ENCODE peak calls at places on chromosome 10, in nine cellular contexts. Q, T, H, L, I, R, X, C and M are unnamed samples.

GRCh38 chr10:6207658-6208057 is 4.9 kb downstream of the PFKFB3 start:
- DNase-seq in Q (no peak), T (no peak), H (no peak), L (no peak), I (no peak), R (no peak), X (no peak), C (no peak), M (no peak)

GRCh38 chr10:74417397-74417796 is 266.4 kb downstream of the ADK start:
- DNase-seq in Q (no peak), T (no peak), H (no peak), L (no peak), I (no peak), R (no peak), X (no peak), C (no peak), M (no peak)

GRCh38 chr10:74643586-74643956 is 182.8 kb upstream of the KAT6B start:
- DNase-seq in Q (no peak), T (no peak), H (no peak), L (no peak), I (no peak), R (no peak), X (no peak), C (no peak), M (no peak)

GRCh38 chr10:93090619-93091018 is 16.9 kb downstream of the CYP26A1 start:
- DNase-seq in Q (no peak), T (no peak), H (no peak), L (no peak), I (no peak), R (no peak), X (no peak), C (no peak), M (no peak)

GRCh38 chr10:20767028-20767427 is 130.1 kb downstream of the NEBL start:
- DNase-seq in Q (no peak), T (no peak), H (no peak), L (no peak), I (no peak), R (no peak), X (no peak), C (no peak), M (no peak)

GRCh38 chr10:1020966-1021365 is 4.7 kb downstream of the IDI2 start:
- DNase-seq in Q (no peak), T (no peak), H (no peak), L (no peak), I (no peak), R (no peak), X (no peak), C (no peak), M (peak; percentile 77)

GRCh38 chr10:22500567-22501369 is 155.5 kb downstream of the SPAG6 start:
- DNase-seq in Q (no peak), T (no peak), H (no peak), L (no peak), I (no peak), R (no peak), X (no peak), C (no peak), M (no peak)

GRCh38 chr10:97011397-97011796 is 174.4 kb downstream of the SLIT1 start:
- DNase-seq in Q (no peak), T (no peak), H (no peak), L (no peak), I (no peak), R (no peak), X (no peak), C (peak; percentile 38), M (no peak)

GRCh38 chr10:43259981-43260761 is 6.7 kb downstream of the RASGEF1A start:
- DNase-seq in Q (no peak), T (no peak), H (peak; percentile 49), L (peak; percentile 64), I (no peak), R (no peak), X (peak; percentile 52), C (no peak), M (peak; percentile 61)

GRCh38 chr10:110429301-110429700 is 68.4 kb upstream of the DUSP5 start:
- DNase-seq in Q (no peak), T (peak; percentile 4), H (no peak), L (peak; percentile 22), I (no peak), R (no peak), X (no peak), C (no peak), M (no peak)

GRCh38 chr10:72098301-72099053 is 10.1 kb upstream of the SPOCK2 start:
- DNase-seq in Q (no peak), T (no peak), H (no peak), L (no peak), I (no peak), R (no peak), X (no peak), C (no peak), M (no peak)

GRCh38 chr10:128209862-128210214 is 83.6 kb upstream of the MKI67 start:
- DNase-seq in Q (no peak), T (no peak), H (no peak), L (no peak), I (no peak), R (no peak), X (no peak), C (no peak), M (no peak)

GRCh38 chr10:124016795-124017375 is 76.5 kb downstream of the CHST15 start:
- DNase-seq in Q (no peak), T (no peak), H (no peak), L (no peak), I (no peak), R (no peak), X (no peak), C (no peak), M (no peak)

GRCh38 chr10:47414752-47415519 is 30.8 kb upstream of the ZNF488 start:
- DNase-seq in Q (no peak), T (no peak), H (peak; percentile 26), L (no peak), I (no peak), R (no peak), X (no peak), C (no peak), M (no peak)

GRCh38 chr10:122112021-122112616 is 123.2 kb downstream of the TACC2 start:
- DNase-seq in Q (no peak), T (peak; percentile 20), H (no peak), L (no peak), I (no peak), R (no peak), X (no peak), C (no peak), M (no peak)

GRCh38 chr10:122112625-122113160 is 123.7 kb downstream of the TACC2 start:
- DNase-seq in Q (peak; percentile 38), T (peak; percentile 88), H (peak; percentile 91), L (peak; percentile 97), I (peak; percentile 93), R (no peak), X (peak; percentile 86), C (peak; percentile 80), M (peak; percentile 96)

GRCh38 chr10:122114156-122114747 is 125.3 kb downstream of the TACC2 start:
- DNase-seq in Q (no peak), T (peak; percentile 23), H (no peak), L (peak; percentile 79), I (no peak), R (no peak), X (no peak), C (no peak), M (no peak)

GRCh38 chr10:122115874-122116273 is 126.9 kb downstream of the TACC2 start:
- DNase-seq in Q (no peak), T (no peak), H (no peak), L (no peak), I (no peak), R (no peak), X (no peak), C (no peak), M (no peak)

GRCh38 chr10:122113161-122113944 is 124.4 kb downstream of the TACC2 start:
- DNase-seq in Q (peak; percentile 20), T (peak; percentile 75), H (peak; percentile 84), L (peak; percentile 95), I (peak; percentile 88), R (peak; percentile 37), X (peak; percentile 74), C (peak; percentile 79), M (peak; percentile 78)
- TF ChIP-seq POLR2A in Q (no peak), T (peak; percentile 67), H (peak; percentile 72), L (peak; percentile 87), I (peak; percentile 23), R (no peak), X (peak; percentile 69), C (peak; percentile 56), M (peak; percentile 96)

GRCh38 chr10:103575416-103576075 is 82.0 kb downstream of the NEURL1 start:
- DNase-seq in Q (no peak), T (no peak), H (no peak), L (no peak), I (no peak), R (no peak), X (no peak), C (no peak), M (no peak)

GRCh38 chr10:103576076-103576471 is 82.6 kb downstream of the NEURL1 start:
- DNase-seq in Q (no peak), T (no peak), H (no peak), L (no peak), I (no peak), R (no peak), X (no peak), C (no peak), M (no peak)

GRCh38 chr10:103572597-103573321 is 79.3 kb downstream of the NEURL1 start:
- DNase-seq in Q (no peak), T (no peak), H (no peak), L (no peak), I (no peak), R (no peak), X (no peak), C (no peak), M (no peak)

GRCh38 chr10:103576862-103577261 is 83.4 kb downstream of the NEURL1 start:
- DNase-seq in Q (no peak), T (no peak), H (no peak), L (no peak), I (no peak), R (no peak), X (peak; percentile 82), C (no peak), M (no peak)

GRCh38 chr10:103574116-103575061 is 80.9 kb downstream of the NEURL1 start:
- DNase-seq in Q (no peak), T (no peak), H (no peak), L (no peak), I (no peak), R (no peak), X (no peak), C (no peak), M (no peak)
- TF ChIP-seq POLR2A in Q (no peak), T (no peak), H (no peak), L (no peak), I (no peak), R (no peak), X (no peak), C (no peak), M (no peak)

DNA sequence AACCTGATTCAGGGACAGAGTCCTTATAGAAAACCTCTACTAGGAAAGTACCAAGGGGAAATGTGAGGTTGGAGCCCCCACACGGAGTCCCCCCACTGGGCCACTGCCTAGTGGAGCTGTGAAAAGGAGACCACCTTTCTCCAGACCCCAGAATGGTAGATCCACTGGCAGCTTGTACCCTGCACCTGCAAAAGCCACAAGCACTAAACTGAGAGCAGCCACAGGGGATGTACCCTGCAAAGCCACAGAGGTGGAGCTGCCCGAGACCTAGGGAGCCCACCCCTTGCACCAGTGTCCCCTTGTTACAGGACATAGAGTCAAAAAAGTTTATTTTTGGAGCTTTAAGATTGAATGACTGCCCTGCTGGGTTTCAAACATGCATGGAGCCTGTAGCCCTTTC is 87.2 kb upstream of the KCNMA1 start:
- DNase-seq in Q (no peak), T (no peak), H (no peak), L (no peak), I (no peak), R (no peak), X (no peak), C (no peak), M (no peak)
- TF ChIP-seq POLR2A in Q (no peak), T (no peak), H (no peak), L (no peak), I (no peak), R (no peak), X (no peak), C (no peak), M (no peak)

GRCh38 chr10:24723788-24724380 is at the start of gene ARHGAP21:
- DNase-seq in Q (peak; percentile 71), T (peak; percentile 76), H (peak; percentile 84), L (peak; percentile 87), I (peak; percentile 53), R (peak; percentile 39), X (peak; percentile 66), C (peak; percentile 78), M (peak; percentile 62)
- TF ChIP-seq POLR2A in Q (no peak), T (no peak), H (peak; percentile 52), L (peak; percentile 12), I (no peak), R (no peak), X (no peak), C (no peak), M (peak; percentile 16)